ENCODE peak calls at places on chromosomes 2 and 18, in eight cellular contexts. Z is HCT116, L is esophagus squamous epithelium, O is stomach, W is sigmoid colon, C is A549, A is tibial nerve, K is breast epithelium. R is an unnamed sample.

GRCh38 chr2:240962371-240963064 is 35.9 kb upstream of the SNED1 start:
- DNase-seq in C (no peak), W (peak), L (no peak), K (peak), A (peak), O (peak), Z (no peak), R (peak)

GRCh38 chr18:9704233-9705118 is 3.6 kb upstream of the RAB31 start:
- DNase-seq in C (no peak), A (no peak), Z (no peak), O (no peak), K (no peak), L (no peak), W (peak), R (no peak)

GRCh38 chr2:19046986-19047780 is 311.2 kb downstream of the OSR1 start:
- DNase-seq in C (no peak), O (no peak), L (no peak), Z (no peak), A (no peak), W (no peak), K (no peak), R (no peak)

GRCh38 chr2:54042908-54043620 is 72.3 kb upstream of the PSME4 start:
- DNase-seq in O (no peak), W (no peak), L (no peak), A (no peak), C (no peak), K (no peak), Z (no peak), R (no peak)

GRCh38 chr2:148813603-148814065 is 61.4 kb upstream of the KIF5C start:
- DNase-seq in A (no peak), C (no peak), Z (no peak), W (no peak), K (no peak), L (no peak), O (peak), R (no peak)

GRCh38 chr2:72293620-72294019 is 146.0 kb upstream of the CYP26B1 start:
- DNase-seq in Z (no peak), L (no peak), O (no peak), K (no peak), A (no peak), W (no peak), C (no peak), R (no peak)

GRCh38 chr2:191637182-191638078 is 40.5 kb upstream of the NABP1 start:
- DNase-seq in L (no peak), A (no peak), W (no peak), K (no peak), O (no peak), C (peak), Z (peak), R (no peak)

GRCh38 chr2:126849991-126850535 is 48.6 kb upstream of the TEX51 start:
- DNase-seq in L (no peak), W (no peak), O (no peak), C (no peak), Z (no peak), A (no peak), K (no peak), R (no peak)

GRCh38 chr2:226699321-226699720 is 100.3 kb downstream of the IRS1 start:
- DNase-seq in A (peak), K (peak), C (no peak), L (no peak), O (no peak), Z (no peak), W (peak), R (no peak)

GRCh38 chr2:215684448-215685217 is 248.8 kb upstream of the FN1 start:
- DNase-seq in W (no peak), O (no peak), A (no peak), C (no peak), L (no peak), K (no peak), Z (no peak), R (no peak)

GRCh38 chr2:105617631-105618350 is 126.9 kb upstream of the NCK2 start:
- DNase-seq in Z (no peak), L (no peak), K (no peak), W (no peak), O (peak), C (no peak), A (no peak), R (no peak)

GRCh38 chr2:168138369-168138768 is 109.0 kb downstream of the STK39 start:
- DNase-seq in W (no peak), C (no peak), L (no peak), O (peak), K (no peak), A (peak), Z (no peak), R (no peak)

GRCh38 chr2:139411236-139411635 is 631.0 kb upstream of the NXPH2 start:
- DNase-seq in A (no peak), Z (no peak), W (no peak), C (no peak), K (no peak), L (no peak), O (no peak), R (no peak)

GRCh38 chr2:200376422-200377142 is 70.1 kb downstream of the SPATS2L start:
- DNase-seq in W (no peak), L (no peak), O (no peak), A (no peak), K (no peak), C (no peak), Z (peak), R (no peak)

GRCh38 chr2:100376836-100377235 is 40.6 kb downstream of the CHST10 start:
- DNase-seq in Z (no peak), L (no peak), C (no peak), A (no peak), O (no peak), K (no peak), W (no peak), R (no peak)

GRCh38 chr2:160816916-160817315 is 323.3 kb upstream of the RBMS1 start:
- DNase-seq in Z (no peak), A (no peak), K (no peak), O (no peak), L (no peak), C (no peak), W (no peak), R (no peak)

GRCh38 chr2:65514555-65515195 is 82.3 kb upstream of the SPRED2 start:
- DNase-seq in O (no peak), A (no peak), W (no peak), C (no peak), K (no peak), L (no peak), Z (no peak), R (no peak)

GRCh38 chr18:45738660-45739059 is 14.7 kb downstream of the SLC14A1 start:
- DNase-seq in W (no peak), C (no peak), A (no peak), Z (no peak), O (no peak), L (no peak), K (no peak), R (no peak)

GRCh38 chr2:45814528-45814927 is 163.1 kb downstream of the PRKCE start:
- DNase-seq in O (no peak), C (no peak), L (no peak), Z (no peak), A (peak), W (peak), K (no peak), R (no peak)

GRCh38 chr18:64103979-64104378 is 44.9 kb downstream of the LINC00305 start:
- DNase-seq in A (no peak), O (no peak), L (no peak), Z (no peak), K (no peak), C (no peak), W (no peak), R (no peak)

GRCh38 chr2:215833531-215834162 is 179.7 kb downstream of the MREG start:
- DNase-seq in O (no peak), Z (peak), K (no peak), C (no peak), A (no peak), W (no peak), L (no peak), R (no peak)

DNA sequence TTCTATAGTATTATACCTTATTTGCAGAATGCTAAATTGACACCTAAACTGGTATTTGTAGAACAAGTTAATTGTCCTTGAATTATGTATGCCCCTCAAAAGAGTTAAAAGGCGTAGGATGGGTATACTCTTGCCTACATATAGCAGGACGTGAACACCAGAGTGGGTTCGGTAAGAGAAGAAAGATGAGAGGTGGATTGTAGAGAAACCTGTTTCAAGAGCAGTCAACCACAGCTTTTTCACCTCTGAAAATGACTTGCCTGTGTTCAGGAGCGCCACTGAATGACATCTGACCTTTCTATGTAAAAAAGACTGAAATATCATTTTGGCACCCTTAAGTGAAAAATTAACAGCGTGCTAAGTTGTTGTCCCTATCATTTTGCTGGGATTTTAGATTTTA is 4.2 kb upstream of the RTN4 start:
- DNase-seq in O (no peak), L (no peak), K (no peak), Z (no peak), W (no peak), C (no peak), A (no peak), R (no peak)
- H3K4me3 ChIP-seq in O (no peak), L (no peak), K (no peak), Z (no peak), W (no peak), C (no peak), A (no peak), R (no peak)

GRCh38 chr2:88126772-88127637 is 857 bp downstream of the FABP1 start:
- DNase-seq in Z (no peak), K (no peak), A (no peak), O (no peak), L (no peak), C (no peak), W (no peak), R (no peak)

GRCh38 chr2:88128654-88129312 is 921 bp upstream of the FABP1 start:
- DNase-seq in O (no peak), Z (no peak), L (no peak), W (no peak), K (no peak), A (no peak), C (no peak), R (no peak)

GRCh38 chr2:88125924-88126771 is 1.7 kb downstream of the FABP1 start:
- DNase-seq in Z (no peak), L (no peak), O (no peak), K (no peak), W (no peak), A (no peak), C (no peak), R (no peak)

GRCh38 chr2:88127888-88128653 is at the start of gene FABP1:
- DNase-seq in L (no peak), W (no peak), K (no peak), O (no peak), A (no peak), Z (no peak), C (no peak), R (peak)

DNA sequence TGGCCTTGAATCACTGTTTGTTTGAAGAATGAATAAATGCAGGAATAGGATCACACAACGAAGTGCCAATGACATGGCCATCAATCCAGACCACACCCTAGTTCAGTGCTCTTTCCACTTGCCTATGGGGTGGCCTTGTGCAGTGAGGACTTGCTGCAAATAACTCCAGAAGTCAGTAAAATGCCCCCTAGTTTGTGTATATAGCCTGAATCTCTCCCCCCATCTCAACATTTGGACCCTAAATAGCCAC is 299 bp downstream of the FABP1 start:
- DNase-seq in C (no peak), K (no peak), A (no peak), Z (no peak), L (no peak), W (no peak), O (no peak), R (no peak)
- TF ChIP-seq CTCF in C (no peak), K (no peak), A (no peak), Z (no peak), L (no peak), W (no peak), O (no peak), R (no peak)

GRCh38 chr2:164898475-164898874 is 56.9 kb downstream of the SLC38A11 start:
- DNase-seq in K (no peak), L (no peak), W (no peak), O (no peak), Z (no peak), A (no peak), C (peak), R (no peak)
- TF ChIP-seq POLR2A in K (no peak), L (no peak), W (no peak), O (no peak), Z (no peak), A (no peak), C (no peak), R (no peak)

GRCh38 chr18:3597159-3597977 is 147.4 kb downstream of the TGIF1 start:
- DNase-seq in K (no peak), L (no peak), C (no peak), W (no peak), O (no peak), A (no peak), Z (no peak), R (no peak)
- H3K4me3 ChIP-seq in K (peak), L (no peak), C (peak), W (no peak), O (peak), A (peak), Z (no peak), R (no peak)

GRCh38 chr18:48859311-48860275 is 91.2 kb downstream of the SMAD7 start:
- DNase-seq in L (no peak), Z (no peak), O (no peak), W (no peak), C (no peak), K (no peak), A (no peak), R (no peak)
- TF ChIP-seq CTCF in L (no peak), Z (no peak), O (no peak), W (no peak), C (no peak), K (no peak), A (no peak), R (no peak)

GRCh38 chr2:134119672-134120159 is 134.2 kb upstream of the MGAT5 start:
- DNase-seq in O (peak), L (peak), Z (peak), W (peak), K (peak), A (peak), C (peak), R (peak)
- TF ChIP-seq POLR2A in O (no peak), L (peak), Z (peak), W (peak), K (no peak), A (peak), C (peak), R (peak)

GRCh38 chr18:22165049-22165602 is 4.3 kb upstream of the GATA6 start:
- DNase-seq in Z (no peak), A (no peak), C (no peak), O (no peak), L (no peak), K (no peak), W (no peak), R (no peak)
- H3K4me3 ChIP-seq in Z (no peak), A (no peak), C (no peak), O (peak), L (no peak), K (no peak), W (peak), R (peak)